ENCODE peak calls at places on chromosomes 5 and 9, in seven cellular contexts. D, S, E, B, M, N and Y are unnamed samples.

GRCh38 chr9:37922391-37923120 is 18.6 kb upstream of the SLC25A51 start:
- DNase-seq in B (no peak), M (no peak), S (no peak), D (no peak), N (no peak), E (no peak), Y (no peak)

GRCh38 chr9:122819791-122820489 is 8.4 kb downstream of the PDCL start:
- DNase-seq in D (no peak), S (no peak), B (peak; percentile 67), N (no peak), E (peak; percentile 11), M (no peak), Y (no peak)

GRCh38 chr5:175752826-175753535 is 95.1 kb downstream of the HRH2 start:
- DNase-seq in B (no peak), D (peak; percentile 2), S (no peak), N (no peak), E (no peak), M (no peak), Y (no peak)

GRCh38 chr5:68251386-68251785 is 35.8 kb downstream of the PIK3R1 start:
- DNase-seq in N (no peak), D (no peak), S (peak; percentile 48), M (no peak), E (peak; percentile 30), B (peak; percentile 39), Y (no peak)

GRCh38 chr9:128027166-128027539 is 40.0 kb downstream of the NAIF1 start:
- DNase-seq in N (no peak), D (no peak), E (no peak), S (no peak), M (no peak), B (peak; percentile 85), Y (no peak)

GRCh38 chr5:128228506-128228905 is 144.9 kb downstream of the SLC12A2 start:
- DNase-seq in B (peak; percentile 71), S (no peak), E (peak; percentile 57), M (no peak), D (no peak), N (peak; percentile 49), Y (no peak)

GRCh38 chr5:135219239-135219638 is 179.8 kb downstream of the MACROH2A1 start:
- DNase-seq in E (no peak), N (no peak), D (no peak), B (no peak), S (no peak), M (no peak), Y (no peak)

GRCh38 chr9:134698587-134699342 is 57.2 kb downstream of the COL5A1 start:
- DNase-seq in N (no peak), B (peak; percentile 55), M (no peak), D (peak; percentile 76), S (peak; percentile 78), E (peak; percentile 38), Y (peak; percentile 83)

GRCh38 chr5:136210259-136210658 is 17.3 kb upstream of the SMIM32 start:
- DNase-seq in S (no peak), D (no peak), E (no peak), N (no peak), M (no peak), B (peak; percentile 14), Y (no peak)

GRCh38 chr9:118558026-118558425 is 811.2 kb downstream of the BRINP1 start:
- DNase-seq in S (no peak), D (no peak), B (no peak), N (no peak), M (no peak), E (no peak), Y (no peak)

GRCh38 chr9:14317667-14318255 is 3.8 kb upstream of the NFIB start:
- DNase-seq in D (no peak), E (no peak), M (no peak), B (no peak), N (no peak), S (no peak), Y (no peak)

GRCh38 chr5:106727071-106727470 is 943.7 kb downstream of the EFNA5 start:
- DNase-seq in S (no peak), B (no peak), M (no peak), N (no peak), D (no peak), E (no peak), Y (no peak)

GRCh38 chr9:108671794-108672193 is 184.0 kb downstream of the ACTL7B start:
- DNase-seq in E (peak; percentile 59), M (no peak), S (no peak), B (no peak), D (no peak), N (peak; percentile 56), Y (no peak)

GRCh38 chr9:130933114-130934046 is 5.7 kb downstream of the FIBCD1 start:
- DNase-seq in E (peak; percentile 79), N (no peak), B (peak; percentile 48), D (peak; percentile 70), S (no peak), M (no peak), Y (no peak)

GRCh38 chr5:154196955-154197652 is 6.6 kb downstream of the GALNT10 start:
- DNase-seq in B (peak; percentile 72), D (peak; percentile 65), N (no peak), E (no peak), S (no peak), M (no peak), Y (no peak)

DNA sequence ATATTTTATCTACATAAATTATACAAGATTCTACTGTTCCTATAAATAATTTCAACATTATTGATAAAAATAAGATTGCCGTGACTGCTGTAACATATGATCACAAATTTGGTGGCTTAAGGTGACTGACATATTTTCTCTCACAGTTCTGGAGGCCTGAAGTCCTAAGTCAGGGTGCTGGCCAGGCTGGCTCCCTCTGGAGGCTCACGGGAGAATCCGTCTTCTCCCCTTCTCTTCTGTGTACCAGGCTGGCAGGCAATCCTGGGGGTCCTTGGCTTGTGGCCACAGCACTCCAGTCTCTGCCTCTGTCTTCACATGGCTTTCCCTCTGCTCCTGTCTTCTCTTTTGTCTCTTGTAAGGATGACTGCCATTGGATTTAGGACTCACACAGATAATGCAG is 31.7 kb upstream of the IRX2 start:
- DNase-seq in N (no peak), S (no peak), B (no peak), D (no peak), E (no peak), M (no peak), Y (no peak)
- TF ChIP-seq CTCF in N (no peak), S (no peak), B (no peak), D (no peak), E (peak; percentile 10), M (no peak), Y (peak; percentile 14)

DNA sequence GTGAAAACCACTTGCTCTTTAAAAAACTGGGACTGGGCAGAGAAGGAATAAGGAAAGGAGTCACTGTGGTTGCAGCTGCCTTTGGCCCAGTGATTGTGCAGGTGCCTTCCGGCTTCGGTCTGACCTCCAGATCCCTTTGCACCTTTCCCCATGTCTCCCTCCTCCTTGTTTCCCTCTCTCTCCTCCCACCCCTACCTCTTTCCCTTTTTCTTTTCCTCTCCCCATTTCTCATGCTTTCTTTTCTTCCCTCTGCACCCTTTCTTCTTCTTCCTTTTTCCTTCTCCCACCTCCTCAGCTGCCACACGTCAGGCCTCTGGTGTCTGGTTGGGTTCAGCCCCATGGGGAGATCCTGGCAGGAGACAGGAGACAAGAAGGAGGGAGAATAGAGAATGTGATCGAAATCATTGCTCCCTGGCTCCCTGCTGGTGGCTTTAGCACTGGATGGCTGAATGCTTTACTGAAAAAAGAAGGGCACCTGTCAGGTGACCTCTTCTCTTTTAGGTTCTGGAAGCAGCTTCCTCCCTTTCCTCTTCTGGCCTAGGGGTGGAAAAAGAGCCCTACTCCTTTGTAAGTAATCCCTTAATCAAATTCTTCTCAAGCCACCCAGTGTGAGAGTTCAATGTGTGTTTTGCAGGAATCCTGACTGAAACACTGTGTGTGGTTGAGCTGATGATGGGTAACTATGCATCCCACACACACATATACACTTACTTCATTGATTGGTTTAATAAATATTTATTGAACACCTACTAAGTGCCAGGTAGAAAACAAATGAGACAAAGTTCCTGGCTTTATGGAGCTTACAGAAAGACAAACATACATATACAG is 267.4 kb downstream of the MAST4 start:
- DNase-seq in B (no peak), N (no peak), E (no peak), M (no peak), S (no peak), D (no peak), Y (no peak)
- TF ChIP-seq CTCF in B (no peak), N (no peak), E (no peak), M (no peak), S (no peak), D (no peak), Y (no peak)

DNA sequence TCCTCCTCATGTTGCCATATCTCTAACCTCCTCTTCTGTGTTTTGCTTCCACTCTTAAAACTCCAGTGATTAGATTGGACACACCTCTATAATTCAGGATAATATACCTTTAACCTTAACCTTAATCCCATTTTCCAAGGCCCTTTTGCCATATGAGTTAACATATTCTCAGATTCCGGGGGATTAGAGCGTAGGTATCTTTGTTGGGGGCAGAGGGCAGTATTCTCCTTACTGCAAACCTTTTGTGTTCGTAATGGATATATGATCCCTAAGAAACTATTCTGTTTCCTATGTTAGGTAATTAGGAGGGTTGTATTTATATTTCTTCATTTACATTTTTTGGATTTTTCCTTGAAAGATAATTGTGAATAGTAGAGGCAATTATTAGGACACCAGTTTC is 99.5 kb downstream of the VPS13A start:
- DNase-seq in B (no peak), D (no peak), M (no peak), S (no peak), E (no peak), N (no peak), Y (no peak)
- TF ChIP-seq CTCF in B (no peak), D (no peak), M (no peak), S (no peak), E (no peak), N (no peak), Y (no peak)

GRCh38 chr5:133285583-133286021 is 233.8 kb downstream of the HSPA4 start:
- DNase-seq in S (no peak), M (no peak), N (no peak), B (peak; percentile 18), D (no peak), E (peak; percentile 15), Y (no peak)

GRCh38 chr5:133284306-133284705 is 232.5 kb downstream of the HSPA4 start:
- DNase-seq in D (no peak), N (no peak), M (no peak), E (no peak), B (no peak), S (no peak), Y (no peak)

GRCh38 chr5:133286483-133286882 is 234.7 kb downstream of the HSPA4 start:
- DNase-seq in B (no peak), S (no peak), E (no peak), D (no peak), M (no peak), N (no peak), Y (no peak)

GRCh38 chr5:133289686-133290367 is 238.0 kb downstream of the HSPA4 start:
- DNase-seq in E (no peak), B (no peak), N (no peak), S (no peak), M (no peak), D (no peak), Y (no peak)

GRCh38 chr5:133287500-133287899 is 235.7 kb downstream of the HSPA4 start:
- DNase-seq in M (no peak), E (peak; percentile 7), S (no peak), N (no peak), D (peak; percentile 75), B (peak; percentile 47), Y (peak; percentile 47)
- TF ChIP-seq CTCF in M (no peak), E (peak; percentile 63), S (no peak), N (peak; percentile 53), D (peak; percentile 61), B (peak; percentile 50), Y (peak; percentile 60)

GRCh38 chr5:156383510-156383909 is 56.5 kb downstream of the SGCD start:
- DNase-seq in N (peak; percentile 48), D (no peak), E (peak; percentile 48), M (no peak), B (peak; percentile 53), S (no peak), Y (no peak)
- TF ChIP-seq CTCF in N (no peak), D (no peak), E (no peak), M (no peak), B (no peak), S (no peak), Y (no peak)